ENCODE peak calls at places on chromosome 1, in seven cellular contexts. O is heart right ventricle, D is tibial nerve, T is lower lobe of right lung, K is mammary epithelial cell, S is dorsolateral prefrontal cortex, I is HepG2. G is an unnamed sample.

GRCh38 chr1:5999711-6000443 is 7.7 kb upstream of the NPHP4 start:
- DNase-seq in I (no peak), S (no peak), O (no peak), K (no peak), T (peak), D (no peak), G (no peak)

GRCh38 chr1:101128851-101129250 is 103.3 kb upstream of the DPH5 start:
- DNase-seq in S (no peak), K (no peak), D (no peak), I (no peak), T (no peak), O (no peak), G (no peak)

GRCh38 chr1:245541389-245541788 is 386.6 kb downstream of the KIF26B start:
- DNase-seq in T (no peak), O (no peak), I (no peak), D (no peak), K (no peak), S (no peak), G (no peak)

GRCh38 chr1:3817821-3818597 is 21.7 kb upstream of the LRRC47 start:
- DNase-seq in D (no peak), T (peak), S (no peak), O (no peak), K (no peak), I (no peak), G (no peak)

GRCh38 chr1:152906023-152906565 is 2.3 kb upstream of the IVL start:
- DNase-seq in S (no peak), D (no peak), I (no peak), O (no peak), T (no peak), K (peak), G (peak)

GRCh38 chr1:19710825-19711611 is 46.3 kb downstream of the HTR6 start:
- DNase-seq in D (no peak), T (no peak), S (no peak), I (no peak), K (no peak), O (no peak), G (no peak)

GRCh38 chr1:241499910-241500309 is 19.6 kb downstream of the FH start:
- DNase-seq in S (no peak), D (no peak), I (peak), O (no peak), T (no peak), K (peak), G (peak)

GRCh38 chr1:9922342-9922741 is 12.3 kb upstream of the CTNNBIP1 start:
- DNase-seq in O (no peak), D (no peak), T (no peak), K (no peak), S (no peak), I (no peak), G (no peak)

GRCh38 chr1:99590578-99591209 is 55.2 kb upstream of the PALMD start:
- DNase-seq in D (no peak), S (no peak), K (peak), T (no peak), I (no peak), O (peak), G (peak)

GRCh38 chr1:64387382-64388066 is 82.4 kb upstream of the CACHD1 start:
- DNase-seq in D (no peak), S (no peak), I (no peak), T (no peak), K (no peak), O (no peak), G (no peak)

GRCh38 chr1:46667782-46668760 is at the start of gene ATPAF1:
- DNase-seq in O (peak), S (peak), K (peak), I (peak), T (peak), D (peak), G (peak)

GRCh38 chr1:20546637-20547036 is 5.7 kb upstream of the FAM43B start:
- DNase-seq in D (no peak), O (no peak), S (no peak), T (no peak), I (no peak), K (no peak), G (no peak)

GRCh38 chr1:182630586-182630985 is 26.4 kb upstream of the RGS16 start:
- DNase-seq in O (no peak), D (no peak), K (no peak), I (no peak), S (no peak), T (no peak), G (no peak)

GRCh38 chr1:239755513-239755912 is 336.2 kb upstream of the FMN2 start:
- DNase-seq in O (no peak), D (no peak), S (no peak), K (no peak), I (no peak), T (no peak), G (no peak)

GRCh38 chr1:7009741-7010525 is 224.7 kb downstream of the CAMTA1 start:
- DNase-seq in K (no peak), T (no peak), D (no peak), O (no peak), S (no peak), I (no peak), G (no peak)

GRCh38 chr1:79090985-79091384 is 84.5 kb upstream of the ADGRL4 start:
- DNase-seq in S (no peak), K (peak), D (no peak), O (no peak), T (no peak), I (no peak), G (no peak)

GRCh38 chr1:150236614-150236934 is 662 bp upstream of the ANP32E start:
- DNase-seq in I (no peak), O (no peak), D (no peak), K (no peak), S (no peak), T (no peak), G (no peak)

GRCh38 chr1:219781491-219781890 is 146.9 kb downstream of the SLC30A10 start:
- DNase-seq in T (no peak), I (no peak), D (no peak), S (no peak), K (no peak), O (no peak), G (no peak)

GRCh38 chr1:9865745-9866144 is 42.0 kb upstream of the CLSTN1 start:
- DNase-seq in S (no peak), O (no peak), K (no peak), D (no peak), T (no peak), I (no peak), G (no peak)

GRCh38 chr1:220796530-220796929 is 9.8 kb downstream of the MTARC1 start:
- DNase-seq in I (no peak), D (no peak), K (no peak), T (no peak), O (no peak), S (no peak), G (no peak)

GRCh38 chr1:24540051-24540905 is 15.6 kb upstream of the NCMAP start:
- DNase-seq in O (no peak), K (no peak), T (no peak), S (no peak), I (no peak), D (no peak), G (no peak)
- H3K27ac ChIP-seq in O (no peak), K (no peak), T (peak), S (no peak), I (peak), D (no peak), G (no peak)

DNA sequence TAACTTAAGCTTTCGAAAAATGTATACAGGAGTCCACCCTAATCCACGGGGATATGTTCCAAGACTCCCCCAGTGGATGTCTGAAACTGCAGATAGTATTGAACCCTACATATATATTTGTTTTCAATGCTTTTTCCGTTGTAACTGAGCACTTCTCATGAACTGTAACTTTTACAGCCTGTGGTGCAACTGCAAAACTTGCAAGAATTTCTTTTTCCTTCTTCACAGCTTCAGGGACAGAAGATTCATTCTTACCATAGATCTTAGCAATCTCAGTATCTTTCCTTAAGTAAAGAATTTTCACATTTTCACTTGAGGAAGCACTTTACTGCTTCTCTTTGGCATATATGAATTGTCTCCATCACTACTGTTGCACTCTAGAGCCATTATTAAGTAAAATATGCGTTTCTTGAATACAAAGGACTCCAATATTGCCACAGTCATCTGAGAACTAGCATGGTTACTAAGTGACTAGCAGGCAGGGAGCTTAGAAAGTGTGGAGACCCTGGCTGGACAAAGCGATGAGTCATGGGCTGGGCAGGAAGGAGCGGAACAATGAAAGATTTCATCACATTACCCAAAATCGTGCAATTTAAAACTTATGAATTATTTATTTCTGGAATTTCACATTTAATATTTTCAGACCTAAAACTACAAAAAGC is 14.1 kb downstream of the DPYD start:
- DNase-seq in T (peak), O (no peak), I (peak), K (peak), D (no peak), S (no peak), G (peak)
- TF ChIP-seq CTCF in T (no peak), O (no peak), I (no peak), K (no peak), D (no peak), S (no peak), G (no peak)

DNA sequence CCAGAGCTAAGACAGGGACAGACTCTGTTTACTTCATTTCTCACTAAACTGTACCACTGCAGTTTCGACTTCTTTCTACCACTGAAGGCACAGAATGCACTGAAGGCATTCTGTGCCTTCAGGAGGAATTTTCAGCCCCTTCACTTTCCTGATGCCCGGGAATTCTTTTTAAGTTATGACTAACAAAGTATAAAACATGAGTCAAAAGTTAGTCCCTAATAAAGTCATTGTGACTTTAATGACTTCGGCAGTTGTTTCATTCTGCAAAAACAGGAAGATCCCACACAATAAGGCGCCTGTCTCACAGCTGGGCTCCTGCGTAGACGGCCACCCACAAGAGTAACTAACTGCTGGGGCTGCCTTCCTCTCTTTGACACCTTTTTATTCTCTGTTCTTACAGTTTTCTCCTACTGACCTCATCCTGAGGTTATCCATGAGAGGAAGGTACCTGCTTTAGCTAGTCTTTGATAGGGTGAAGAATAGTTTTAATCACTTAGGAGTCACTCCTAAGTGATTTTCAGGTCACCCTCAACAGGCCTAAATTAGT is 183.9 kb upstream of the SGIP1 start:
- DNase-seq in D (peak), S (no peak), K (peak), O (peak), I (no peak), T (peak), G (no peak)
- H3K27ac ChIP-seq in D (peak), S (peak), K (no peak), O (peak), I (no peak), T (peak), G (no peak)

GRCh38 chr1:231092380-231092779 is 52.3 kb upstream of the FAM89A start:
- DNase-seq in D (no peak), S (no peak), K (no peak), O (no peak), I (no peak), T (no peak), G (no peak)

GRCh38 chr1:231094421-231094820 is 54.4 kb upstream of the FAM89A start:
- DNase-seq in S (no peak), I (no peak), O (no peak), D (no peak), K (no peak), T (no peak), G (no peak)

GRCh38 chr1:231091415-231091814 is 51.4 kb upstream of the FAM89A start:
- DNase-seq in D (no peak), O (no peak), K (no peak), S (no peak), I (no peak), T (no peak), G (no peak)

GRCh38 chr1:231093158-231093922 is 53.3 kb upstream of the FAM89A start:
- DNase-seq in S (peak), I (no peak), T (no peak), D (no peak), O (no peak), K (no peak), G (no peak)

DNA sequence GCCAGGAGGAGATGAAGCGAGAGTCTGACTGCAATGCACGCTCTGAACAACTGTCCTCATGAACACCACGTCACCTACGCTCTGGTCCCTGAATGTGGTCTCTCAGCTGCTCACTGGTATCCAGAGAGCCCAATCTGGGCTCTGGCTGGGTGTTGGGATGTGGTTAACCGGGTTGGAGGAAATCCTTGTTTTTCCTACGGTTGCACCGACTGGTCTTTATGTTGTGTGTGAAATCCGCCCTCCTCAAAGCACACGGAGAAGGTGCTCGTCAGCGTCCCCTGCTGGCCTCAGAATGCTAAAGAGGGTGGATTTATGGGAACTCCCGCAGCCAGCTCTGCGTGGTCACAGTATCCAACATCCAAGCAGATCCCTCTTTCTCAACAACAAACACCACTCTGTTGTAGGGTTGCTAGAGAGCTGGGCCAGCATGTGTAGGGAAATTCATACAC is 51.8 kb upstream of the FAM89A start:
- DNase-seq in K (peak), T (peak), I (peak), O (no peak), S (no peak), D (no peak), G (no peak)
- TF ChIP-seq CTCF in K (peak), T (peak), I (peak), O (peak), S (peak), D (no peak), G (no peak)

DNA sequence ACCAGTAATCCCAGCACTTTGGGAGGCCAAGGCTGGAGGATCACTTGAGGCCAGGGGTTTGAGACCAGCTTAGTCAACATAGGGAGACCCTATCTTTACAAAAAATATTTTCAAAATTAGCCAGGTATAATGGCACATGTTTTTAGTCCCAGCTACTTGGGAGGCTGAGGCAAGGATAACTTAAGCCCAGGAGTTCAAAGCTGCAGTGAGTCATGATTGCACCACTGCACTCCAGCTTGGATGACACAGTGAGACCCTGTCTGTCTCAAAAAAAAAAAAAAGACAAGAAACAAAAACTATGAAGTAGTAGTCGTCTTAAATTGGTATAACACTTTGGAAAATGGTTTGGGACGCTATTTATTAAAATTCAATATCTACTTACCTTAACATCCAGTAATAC is 7.7 kb downstream of the AIM2 start:
- DNase-seq in I (no peak), T (no peak), O (no peak), D (no peak), K (peak), S (no peak), G (no peak)
- H3K27ac ChIP-seq in I (no peak), T (peak), O (no peak), D (no peak), K (no peak), S (no peak), G (no peak)

G was measured in RWPE1.